ENCODE peak calls at places on chromosome 4, in six cellular contexts. One of them, this sample, is unnamed.
A peak's percentile ranks its signal among the peaks of the same experiment; 100 is the strongest.

GRCh38 chr4:126794363-126794762 is 838.4 kb upstream of the INTU start:
- DNase-seq in body of pancreas: no peak
- DNase-seq in suprapubic skin: no peak
- DNase-seq in upper lobe of left lung: no peak
- DNase-seq in testis: no peak
- DNase-seq in Peyer's patch: no peak
- DNase-seq in this sample: no peak

GRCh38 chr4:186627226-186627865 is 72.0 kb upstream of the MTNR1A start:
- DNase-seq in suprapubic skin: no peak
- DNase-seq in Peyer's patch: no peak
- DNase-seq in testis: no peak
- DNase-seq in upper lobe of left lung: no peak
- DNase-seq in body of pancreas: no peak
- DNase-seq in this sample: no peak

GRCh38 chr4:165992263-165992662 is 119.2 kb downstream of the TLL1 start:
- DNase-seq in upper lobe of left lung: no peak
- DNase-seq in Peyer's patch: no peak
- DNase-seq in body of pancreas: no peak
- DNase-seq in testis: no peak
- DNase-seq in suprapubic skin: no peak
- DNase-seq in this sample: no peak

GRCh38 chr4:184094532-184095192 is 123.0 kb downstream of the ENPP6 start:
- DNase-seq in suprapubic skin: no peak
- DNase-seq in Peyer's patch: no peak
- DNase-seq in testis: peak; percentile 32
- DNase-seq in upper lobe of left lung: no peak
- DNase-seq in body of pancreas: no peak
- DNase-seq in this sample: no peak

GRCh38 chr4:181646864-181647263 is 596.3 kb upstream of the TENM3 start:
- DNase-seq in upper lobe of left lung: no peak
- DNase-seq in Peyer's patch: no peak
- DNase-seq in body of pancreas: no peak
- DNase-seq in testis: no peak
- DNase-seq in suprapubic skin: no peak
- DNase-seq in this sample: no peak

GRCh38 chr4:69156913-69157312 is 57.6 kb downstream of the UGT2B11 start:
- DNase-seq in body of pancreas: peak; percentile 18
- DNase-seq in Peyer's patch: no peak
- DNase-seq in testis: no peak
- DNase-seq in suprapubic skin: no peak
- DNase-seq in upper lobe of left lung: no peak
- DNase-seq in this sample: no peak

GRCh38 chr4:41364871-41365270 is 108.1 kb downstream of the UCHL1 start:
- DNase-seq in testis: no peak
- DNase-seq in Peyer's patch: no peak
- DNase-seq in suprapubic skin: no peak
- DNase-seq in body of pancreas: no peak
- DNase-seq in upper lobe of left lung: no peak
- DNase-seq in this sample: no peak

GRCh38 chr4:57094482-57095223 is 15.5 kb downstream of the IGFBP7 start:
- DNase-seq in Peyer's patch: no peak
- DNase-seq in upper lobe of left lung: no peak
- DNase-seq in suprapubic skin: no peak
- DNase-seq in testis: no peak
- DNase-seq in body of pancreas: no peak
- DNase-seq in this sample: no peak

GRCh38 chr4:125003840-125004239 is 291.3 kb upstream of the ANKRD50 start:
- DNase-seq in suprapubic skin: no peak
- DNase-seq in testis: no peak
- DNase-seq in Peyer's patch: no peak
- DNase-seq in body of pancreas: no peak
- DNase-seq in upper lobe of left lung: no peak
- DNase-seq in this sample: no peak

DNA sequence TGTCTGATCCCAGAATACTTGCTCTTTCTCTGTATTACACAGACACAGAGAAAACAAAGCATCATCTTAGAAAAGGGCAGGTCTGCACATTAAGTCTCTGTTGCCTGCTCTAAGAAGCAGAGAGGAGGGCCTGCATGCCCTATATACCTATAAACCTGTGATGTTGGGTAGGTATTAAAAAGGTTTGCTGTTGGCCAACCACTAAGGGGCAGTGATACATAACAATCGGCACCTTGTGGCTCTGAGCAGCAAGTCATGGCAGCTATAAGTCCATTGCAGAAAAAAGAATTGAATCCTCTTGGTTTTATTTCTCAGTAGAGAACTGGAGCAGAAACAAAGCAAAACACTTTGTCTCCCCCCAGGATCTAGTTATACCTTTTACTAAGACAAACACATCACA is 1364.4 kb downstream of the STIM2 start:
- DNase-seq in body of pancreas: no peak
- DNase-seq in testis: no peak
- DNase-seq in upper lobe of left lung: no peak
- DNase-seq in Peyer's patch: no peak
- DNase-seq in suprapubic skin: no peak
- DNase-seq in this sample: no peak
- TF ChIP-seq CTCF in body of pancreas: no peak
- TF ChIP-seq CTCF in testis: no peak
- TF ChIP-seq CTCF in upper lobe of left lung: no peak
- TF ChIP-seq CTCF in Peyer's patch: no peak
- TF ChIP-seq CTCF in suprapubic skin: no peak
- TF ChIP-seq CTCF in this sample: no peak

GRCh38 chr4:48779095-48779997 is 733 bp downstream of the FRYL start:
- DNase-seq in Peyer's patch: peak; percentile 61
- DNase-seq in body of pancreas: peak; percentile 64
- DNase-seq in upper lobe of left lung: peak; percentile 94
- DNase-seq in suprapubic skin: peak; percentile 84
- DNase-seq in testis: peak; percentile 59
- DNase-seq in this sample: peak; percentile 68
- TF ChIP-seq CTCF in Peyer's patch: no peak
- TF ChIP-seq CTCF in body of pancreas: no peak
- TF ChIP-seq CTCF in upper lobe of left lung: no peak
- TF ChIP-seq CTCF in suprapubic skin: no peak
- TF ChIP-seq CTCF in testis: no peak
- TF ChIP-seq CTCF in this sample: no peak

GRCh38 chr4:39446842-39447573 is 11.7 kb downstream of the RPL9 start:
- DNase-seq in Peyer's patch: peak; percentile 60
- DNase-seq in upper lobe of left lung: peak; percentile 92
- DNase-seq in suprapubic skin: peak; percentile 86
- DNase-seq in testis: peak; percentile 68
- DNase-seq in body of pancreas: peak; percentile 39
- DNase-seq in this sample: peak; percentile 81
- TF ChIP-seq CTCF in Peyer's patch: peak; percentile 13
- TF ChIP-seq CTCF in upper lobe of left lung: peak; percentile 45
- TF ChIP-seq CTCF in suprapubic skin: no peak
- TF ChIP-seq CTCF in testis: no peak
- TF ChIP-seq CTCF in body of pancreas: peak; percentile 21
- TF ChIP-seq CTCF in this sample: peak; percentile 29

GRCh38 chr4:3781997-3782930 is 16.1 kb downstream of the ADRA2C start:
- DNase-seq in testis: no peak
- DNase-seq in suprapubic skin: no peak
- DNase-seq in Peyer's patch: no peak
- DNase-seq in upper lobe of left lung: peak; percentile 72
- DNase-seq in body of pancreas: no peak
- DNase-seq in this sample: no peak

GRCh38 chr4:3785292-3785565 is 19.0 kb downstream of the ADRA2C start:
- DNase-seq in suprapubic skin: no peak
- DNase-seq in testis: no peak
- DNase-seq in upper lobe of left lung: no peak
- DNase-seq in body of pancreas: no peak
- DNase-seq in Peyer's patch: no peak
- DNase-seq in this sample: no peak

GRCh38 chr4:3784469-3785291 is 18.5 kb downstream of the ADRA2C start:
- DNase-seq in Peyer's patch: no peak
- DNase-seq in body of pancreas: no peak
- DNase-seq in testis: no peak
- DNase-seq in upper lobe of left lung: no peak
- DNase-seq in suprapubic skin: no peak
- DNase-seq in this sample: no peak

GRCh38 chr4:3781193-3781886 is 15.2 kb downstream of the ADRA2C start:
- DNase-seq in upper lobe of left lung: no peak
- DNase-seq in suprapubic skin: no peak
- DNase-seq in testis: no peak
- DNase-seq in Peyer's patch: no peak
- DNase-seq in body of pancreas: no peak
- DNase-seq in this sample: no peak

DNA sequence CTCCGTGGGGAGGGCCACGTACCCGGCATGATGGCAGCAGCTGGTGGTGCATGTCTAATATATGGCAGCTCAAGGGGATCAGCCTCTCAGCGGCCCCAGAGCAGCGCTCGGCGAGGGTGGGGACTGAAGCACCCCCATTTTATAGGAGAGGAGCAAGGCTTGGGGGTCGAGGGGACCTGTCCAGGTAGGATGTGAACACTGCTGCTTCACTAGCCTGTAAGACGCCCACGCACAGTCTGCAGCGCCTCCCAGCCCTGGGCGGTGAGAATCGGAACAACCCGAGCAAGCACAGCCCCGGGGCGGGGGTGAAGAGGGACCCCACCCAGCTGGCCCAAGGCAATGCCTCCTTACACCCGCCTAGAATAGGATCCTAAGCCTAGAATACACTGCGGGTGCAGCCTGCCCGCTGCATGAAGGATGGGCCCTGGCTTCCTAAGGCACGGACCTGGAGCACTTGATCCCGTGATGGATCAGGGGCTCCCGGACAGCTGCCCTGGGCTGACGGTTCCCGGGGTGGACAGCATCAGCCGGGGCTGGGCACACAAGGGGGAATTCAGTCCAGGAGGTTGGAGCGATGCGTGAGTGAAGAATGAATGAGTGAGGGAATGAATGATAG is 17.6 kb downstream of the ADRA2C start:
- DNase-seq in Peyer's patch: no peak
- DNase-seq in testis: peak; percentile 41
- DNase-seq in upper lobe of left lung: no peak
- DNase-seq in body of pancreas: peak; percentile 33
- DNase-seq in suprapubic skin: no peak
- DNase-seq in this sample: no peak
- TF ChIP-seq CTCF in Peyer's patch: no peak
- TF ChIP-seq CTCF in testis: peak; percentile 34
- TF ChIP-seq CTCF in upper lobe of left lung: no peak
- TF ChIP-seq CTCF in body of pancreas: peak; percentile 49
- TF ChIP-seq CTCF in suprapubic skin: no peak
- TF ChIP-seq CTCF in this sample: peak; percentile 19

GRCh38 chr4:144575181-144575580 is 70.8 kb upstream of the HHIP start:
- DNase-seq in testis: peak; percentile 48
- DNase-seq in Peyer's patch: no peak
- DNase-seq in body of pancreas: no peak
- DNase-seq in upper lobe of left lung: no peak
- DNase-seq in suprapubic skin: no peak
- DNase-seq in this sample: no peak
- TF ChIP-seq CTCF in testis: peak; percentile 10
- TF ChIP-seq CTCF in Peyer's patch: no peak
- TF ChIP-seq CTCF in body of pancreas: no peak
- TF ChIP-seq CTCF in upper lobe of left lung: no peak
- TF ChIP-seq CTCF in suprapubic skin: no peak
- TF ChIP-seq CTCF in this sample: no peak

GRCh38 chr4:185183622-185184281 is 20.0 kb downstream of the CFAP97 start:
- DNase-seq in body of pancreas: peak; percentile 93
- DNase-seq in upper lobe of left lung: no peak
- DNase-seq in Peyer's patch: peak; percentile 86
- DNase-seq in testis: peak; percentile 96
- DNase-seq in suprapubic skin: peak; percentile 91
- DNase-seq in this sample: peak; percentile 87

GRCh38 chr4:185186769-185187168 is 17.0 kb downstream of the CFAP97 start:
- DNase-seq in upper lobe of left lung: no peak
- DNase-seq in suprapubic skin: no peak
- DNase-seq in body of pancreas: no peak
- DNase-seq in Peyer's patch: no peak
- DNase-seq in testis: no peak
- DNase-seq in this sample: no peak

GRCh38 chr4:185179488-185179887 is 24.3 kb downstream of the CFAP97 start:
- DNase-seq in upper lobe of left lung: no peak
- DNase-seq in suprapubic skin: no peak
- DNase-seq in body of pancreas: no peak
- DNase-seq in Peyer's patch: no peak
- DNase-seq in testis: no peak
- DNase-seq in this sample: no peak

GRCh38 chr4:185182196-185182595 is 21.6 kb downstream of the CFAP97 start:
- DNase-seq in suprapubic skin: no peak
- DNase-seq in Peyer's patch: no peak
- DNase-seq in body of pancreas: no peak
- DNase-seq in testis: no peak
- DNase-seq in upper lobe of left lung: no peak
- DNase-seq in this sample: no peak
- TF ChIP-seq CTCF in suprapubic skin: no peak
- TF ChIP-seq CTCF in Peyer's patch: no peak
- TF ChIP-seq CTCF in body of pancreas: no peak
- TF ChIP-seq CTCF in testis: no peak
- TF ChIP-seq CTCF in upper lobe of left lung: no peak
- TF ChIP-seq CTCF in this sample: no peak

GRCh38 chr4:6549890-6550620 is 24.9 kb upstream of the MAN2B2 start:
- DNase-seq in body of pancreas: no peak
- DNase-seq in suprapubic skin: no peak
- DNase-seq in upper lobe of left lung: no peak
- DNase-seq in Peyer's patch: no peak
- DNase-seq in testis: no peak
- DNase-seq in this sample: no peak

GRCh38 chr4:6548882-6549230 is 26.1 kb upstream of the MAN2B2 start:
- DNase-seq in upper lobe of left lung: no peak
- DNase-seq in suprapubic skin: no peak
- DNase-seq in body of pancreas: no peak
- DNase-seq in Peyer's patch: no peak
- DNase-seq in testis: no peak
- DNase-seq in this sample: no peak

GRCh38 chr4:6549445-6549844 is 25.5 kb upstream of the MAN2B2 start:
- DNase-seq in Peyer's patch: no peak
- DNase-seq in body of pancreas: no peak
- DNase-seq in suprapubic skin: no peak
- DNase-seq in upper lobe of left lung: no peak
- DNase-seq in testis: no peak
- DNase-seq in this sample: no peak

GRCh38 chr4:6546681-6547447 is 28.1 kb upstream of the MAN2B2 start:
- DNase-seq in upper lobe of left lung: no peak
- DNase-seq in body of pancreas: peak; percentile 39
- DNase-seq in testis: peak; percentile 81
- DNase-seq in Peyer's patch: no peak
- DNase-seq in suprapubic skin: no peak
- DNase-seq in this sample: peak; percentile 10

DNA sequence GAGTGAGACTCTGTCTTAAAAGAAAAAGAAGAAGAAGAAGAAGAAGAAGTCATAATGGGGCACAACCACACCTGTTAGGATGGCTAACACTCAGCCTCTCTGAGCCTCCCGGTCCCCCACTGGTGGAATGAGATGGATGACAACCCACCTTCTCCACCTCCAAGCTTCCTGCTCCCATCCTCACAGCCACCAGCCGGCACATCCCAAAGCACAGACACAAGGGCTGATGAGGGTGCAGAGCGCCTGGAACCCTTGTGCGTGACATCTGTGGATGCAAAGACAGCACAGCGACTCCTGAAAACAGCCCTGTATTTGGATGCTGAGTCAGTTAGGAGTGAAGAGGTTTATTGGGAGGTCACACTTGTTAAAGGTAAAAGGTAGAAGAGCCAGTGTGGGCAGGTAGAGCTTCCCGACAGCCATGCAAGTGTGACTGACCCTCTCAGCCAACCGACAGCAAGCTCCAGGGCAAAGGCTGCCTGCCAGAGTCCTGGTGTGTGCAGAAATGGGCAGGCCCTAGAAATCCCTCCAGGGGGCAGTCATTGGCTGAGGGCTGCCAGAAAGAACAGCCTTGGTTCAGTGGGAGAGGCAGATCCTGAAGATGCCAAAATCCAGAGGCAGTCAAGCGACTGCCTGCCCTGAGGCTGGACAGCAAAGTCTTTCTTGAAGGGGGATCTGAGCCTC is 26.6 kb upstream of the MAN2B2 start:
- DNase-seq in testis: peak; percentile 60
- DNase-seq in upper lobe of left lung: no peak
- DNase-seq in body of pancreas: no peak
- DNase-seq in Peyer's patch: no peak
- DNase-seq in suprapubic skin: no peak
- DNase-seq in this sample: no peak
- TF ChIP-seq CTCF in testis: peak; percentile 28
- TF ChIP-seq CTCF in upper lobe of left lung: no peak
- TF ChIP-seq CTCF in body of pancreas: no peak
- TF ChIP-seq CTCF in Peyer's patch: no peak
- TF ChIP-seq CTCF in suprapubic skin: no peak
- TF ChIP-seq CTCF in this sample: no peak